ENCODE peak calls at places on chromosomes 5 and 9, in ten cellular contexts. J is neural crest cell; S is activated naive CD4-positive, alpha-beta T cell; T is astrocyte of the spinal cord; I is iPS-NIHi11; K is BE2C; D is activated naive CD8-positive, alpha-beta T cell treated with anti-CD3 and anti-CD28 coated beads, Interleukin-2, amount 50 U/mL, for 24 hours; R is naive B cell; X is HEK293T; Z is germinal center. Q is an unnamed sample.

GRCh38 chr9:81391457-81391825 is 297.9 kb downstream of the TLE1 start:
- DNase-seq in K (no peak), T (no peak), Z (no peak), X (no peak), J (no peak), R (no peak), S (no peak), D (no peak), I (no peak), Q (no peak)

GRCh38 chr5:116130471-116130870 is 45.6 kb downstream of the COMMD10 start:
- DNase-seq in D (no peak), S (no peak), I (no peak), J (no peak), Z (no peak), X (no peak), K (no peak), T (peak), R (no peak), Q (no peak)

GRCh38 chr9:84230355-84231136 is 110.0 kb downstream of the SLC28A3 start:
- DNase-seq in X (no peak), Z (no peak), J (peak), D (no peak), I (no peak), S (no peak), K (no peak), T (peak), R (no peak), Q (peak)

GRCh38 chr5:141363952-141364660 is at the start of gene PCDHGA5:
- DNase-seq in S (no peak), D (no peak), Z (no peak), R (no peak), X (no peak), I (no peak), J (no peak), K (no peak), T (no peak), Q (no peak)

GRCh38 chr5:117204404-117204803 is 629.8 kb upstream of the SEMA6A start:
- DNase-seq in D (no peak), Z (no peak), J (no peak), S (no peak), I (no peak), X (no peak), K (no peak), T (no peak), R (no peak), Q (no peak)

GRCh38 chr5:136200130-136200529 is 7.2 kb upstream of the SMIM32 start:
- DNase-seq in D (no peak), Z (no peak), X (no peak), S (no peak), R (no peak), I (no peak), K (no peak), J (no peak), T (no peak), Q (no peak)

GRCh38 chr5:179803651-179804598 is 2.7 kb downstream of the MGAT4B start:
- DNase-seq in Z (no peak), K (no peak), R (peak), D (peak), T (no peak), J (no peak), S (no peak), I (no peak), X (no peak), Q (no peak)

GRCh38 chr9:137339045-137339444 is 37.0 kb upstream of the NRARP start:
- DNase-seq in I (no peak), S (no peak), T (no peak), X (no peak), R (no peak), K (no peak), D (no peak), Z (no peak), J (no peak), Q (no peak)

GRCh38 chr5:98846526-98846925 is 73.1 kb downstream of the RGMB start:
- DNase-seq in X (no peak), T (no peak), J (no peak), S (no peak), R (no peak), Z (no peak), K (no peak), I (no peak), D (no peak), Q (no peak)

GRCh38 chr9:115378246-115378645 is 260.3 kb upstream of the TNC start:
- DNase-seq in D (no peak), Z (no peak), S (no peak), T (no peak), K (no peak), X (no peak), R (no peak), J (no peak), I (no peak), Q (no peak)

GRCh38 chr9:134442486-134443168 is 116.4 kb downstream of the RXRA start:
- DNase-seq in I (no peak), J (no peak), X (no peak), S (no peak), T (peak), R (no peak), K (peak), Z (no peak), D (no peak), Q (no peak)

GRCh38 chr9:34652608-34653007 is 623 bp downstream of the IL11RA start:
- DNase-seq in K (no peak), D (no peak), I (no peak), Z (no peak), S (no peak), R (no peak), T (no peak), J (no peak), X (no peak), Q (no peak)

GRCh38 chr9:8115570-8115969 is 316.0 kb upstream of the DMAC1 start:
- DNase-seq in K (no peak), R (no peak), Z (no peak), X (no peak), D (no peak), J (no peak), T (peak), S (no peak), I (no peak), Q (no peak)

GRCh38 chr9:70113403-70114022 is 69.9 kb downstream of the MAMDC2 start:
- DNase-seq in R (no peak), D (peak), T (peak), X (peak), I (peak), S (no peak), Z (peak), K (peak), J (peak), Q (peak)

GRCh38 chr9:84173961-84174360 is 166.6 kb downstream of the SLC28A3 start:
- DNase-seq in D (no peak), K (no peak), Z (no peak), J (no peak), S (no peak), X (no peak), T (no peak), I (no peak), R (no peak), Q (no peak)

GRCh38 chr5:157670662-157671591 is at the start of gene C5orf52:
- DNase-seq in K (no peak), J (peak), D (peak), X (peak), T (peak), Z (peak), R (peak), I (peak), S (no peak), Q (no peak)

GRCh38 chr5:80408976-80409926 is 1.4 kb downstream of the ZFYVE16 start:
- DNase-seq in J (no peak), S (no peak), T (peak), Z (no peak), X (peak), R (no peak), I (no peak), D (no peak), K (no peak), Q (no peak)

GRCh38 chr5:58800410-58800809 is 217.5 kb downstream of the RAB3C start:
- DNase-seq in J (no peak), K (no peak), X (no peak), R (no peak), Z (no peak), S (no peak), I (no peak), D (no peak), T (no peak), Q (no peak)

GRCh38 chr5:68456756-68457217 is 241.2 kb downstream of the PIK3R1 start:
- DNase-seq in Z (no peak), S (no peak), T (peak), X (peak), J (no peak), R (no peak), D (no peak), K (peak), I (peak), Q (no peak)

GRCh38 chr5:150603491-150603890 is 37.0 kb upstream of the SYNPO start:
- DNase-seq in D (no peak), S (no peak), T (no peak), I (no peak), Z (no peak), K (no peak), R (no peak), X (no peak), J (no peak), Q (no peak)

GRCh38 chr5:162703914-162704313 is 636.3 kb downstream of the GABRG2 start:
- DNase-seq in T (no peak), K (no peak), R (no peak), D (no peak), S (no peak), X (no peak), Z (no peak), J (no peak), I (peak), Q (no peak)

Q was measured in NT2/D1.